ENCODE peak calls at places on chromosomes 7 and 10, in ten cellular contexts. P is retinal pigment epithelial cell, F is upper lobe of left lung, V is psoas muscle, Y is Caco-2, L is lower leg skin, T is heart left ventricle, S is SK-N-SH, E is mammary epithelial cell, H is astrocyte of the spinal cord. W is an unnamed sample.
A peak's percentile ranks its signal among the peaks of the same experiment; 100 is the strongest.

GRCh38 chr7:84336303-84336702 is 141.7 kb upstream of the SEMA3A start:
- DNase-seq in T (no peak), S (no peak), L (no peak), F (no peak), V (no peak), E (no peak), H (peak; percentile 59), P (no peak), Y (peak; percentile 68), W (no peak)

GRCh38 chr10:46225597-46225996 is 61.2 kb upstream of the ANTXRL start:
- DNase-seq in E (no peak), T (peak; percentile 17), P (no peak), Y (no peak), L (no peak), F (no peak), V (no peak), H (no peak), S (no peak), W (no peak)

GRCh38 chr10:83925133-83925532 is 214.2 kb upstream of the GHITM start:
- DNase-seq in F (no peak), V (no peak), S (no peak), E (no peak), H (no peak), T (no peak), P (no peak), L (no peak), Y (no peak), W (no peak)

GRCh38 chr10:69867699-69868558 is 66.2 kb downstream of the COL13A1 start:
- DNase-seq in E (no peak), F (no peak), S (no peak), T (no peak), P (no peak), Y (no peak), H (no peak), V (no peak), L (no peak), W (no peak)

GRCh38 chr10:12797471-12798262 is 203.8 kb downstream of the CCDC3 start:
- DNase-seq in T (no peak), V (no peak), F (no peak), H (peak; percentile 28), P (no peak), E (no peak), Y (no peak), S (no peak), L (no peak), W (no peak)

GRCh38 chr7:158259671-158260423 is 327.8 kb downstream of the PTPRN2 start:
- DNase-seq in H (no peak), S (no peak), Y (no peak), P (no peak), V (no peak), F (no peak), L (no peak), E (no peak), T (no peak), W (no peak)

GRCh38 chr10:116056445-116057293 is 216.3 kb downstream of the GFRA1 start:
- DNase-seq in Y (peak; percentile 81), F (no peak), E (no peak), S (no peak), H (no peak), L (peak; percentile 79), T (no peak), V (peak; percentile 45), P (no peak), W (no peak)

GRCh38 chr7:79810945-79811344 is 323.7 kb upstream of the GNAI1 start:
- DNase-seq in L (no peak), S (no peak), V (no peak), F (no peak), T (no peak), H (no peak), Y (no peak), E (no peak), P (no peak), W (no peak)

GRCh38 chr10:3873728-3874461 is 88.9 kb upstream of the KLF6 start:
- DNase-seq in Y (peak; percentile 51), T (no peak), P (no peak), L (no peak), S (peak; percentile 26), H (peak; percentile 83), F (no peak), E (peak; percentile 71), V (no peak), W (no peak)

GRCh38 chr10:5628798-5629788 is 37.3 kb downstream of the ASB13 start:
- DNase-seq in S (no peak), F (no peak), V (no peak), T (no peak), Y (no peak), E (no peak), H (peak; percentile 61), L (no peak), P (no peak), W (no peak)

GRCh38 chr7:10973942-10974716 is 457 bp downstream of the PHF14 start:
- DNase-seq in L (peak; percentile 14), E (no peak), S (peak; percentile 83), T (no peak), V (peak; percentile 37), H (peak; percentile 37), Y (peak; percentile 36), F (peak; percentile 87), P (peak; percentile 5), W (no peak)

GRCh38 chr10:61835069-61835908 is 66.2 kb upstream of the ARID5B start:
- DNase-seq in F (no peak), Y (peak; percentile 70), L (peak; percentile 19), S (peak; percentile 15), T (no peak), E (peak; percentile 54), V (no peak), H (peak; percentile 84), P (peak; percentile 75), W (peak; percentile 64)

GRCh38 chr7:108083980-108084379 is 46.2 kb downstream of the LAMB4 start:
- DNase-seq in Y (no peak), H (no peak), F (no peak), V (no peak), E (no peak), S (no peak), P (no peak), T (no peak), L (no peak), W (no peak)

GRCh38 chr10:11773777-11774441 is 31.7 kb downstream of the ECHDC3 start:
- DNase-seq in F (no peak), S (no peak), L (no peak), T (no peak), V (no peak), E (no peak), H (no peak), P (no peak), Y (no peak), W (no peak)

GRCh38 chr10:497898-498451 is 191.5 kb downstream of the DIP2C start:
- DNase-seq in S (no peak), L (no peak), V (no peak), F (no peak), T (no peak), H (no peak), Y (no peak), P (no peak), E (no peak), W (no peak)

GRCh38 chr10:17206210-17206709 is 4.8 kb upstream of the TRDMT1 start:
- DNase-seq in P (no peak), S (no peak), V (no peak), H (peak; percentile 73), F (no peak), Y (no peak), E (peak; percentile 88), T (no peak), L (no peak), W (no peak)

GRCh38 chr7:34838329-34838728 is 180.3 kb downstream of the NPSR1 start:
- DNase-seq in F (no peak), E (no peak), V (no peak), T (no peak), S (no peak), H (peak; percentile 55), P (no peak), L (no peak), Y (no peak), W (no peak)

GRCh38 chr7:83271212-83272099 is 108.8 kb upstream of the PCLO start:
- DNase-seq in H (peak; percentile 59), S (peak; percentile 40), F (no peak), L (no peak), T (no peak), V (no peak), P (peak; percentile 39), E (peak; percentile 22), Y (peak; percentile 5), W (no peak)

GRCh38 chr7:126227643-126228042 is 1025.1 kb downstream of the GRM8 start:
- DNase-seq in F (no peak), S (peak; percentile 4), L (no peak), T (no peak), Y (no peak), V (no peak), P (no peak), E (no peak), H (no peak), W (no peak)

GRCh38 chr10:13685885-13686284 is 99.1 kb downstream of the PRPF18 start:
- DNase-seq in E (peak; percentile 74), F (no peak), Y (no peak), V (no peak), T (no peak), L (no peak), S (no peak), H (no peak), P (no peak), W (no peak)

GRCh38 chr10:112637901-112638300 is 190.9 kb downstream of the VTI1A start:
- DNase-seq in E (no peak), H (no peak), L (no peak), Y (no peak), T (no peak), F (no peak), P (no peak), V (no peak), S (no peak), W (no peak)

GRCh38 chr7:28891192-28891872 is 66.8 kb downstream of the TRIL start:
- DNase-seq in H (no peak), L (no peak), P (no peak), F (no peak), T (no peak), V (no peak), S (no peak), E (no peak), Y (peak; percentile 18), W (peak; percentile 22)
- H3K4me3 ChIP-seq in H (no peak overlapping the region), L (no peak overlapping the region), P (no peak overlapping the region), F (no peak overlapping the region), T (no peak overlapping the region), V (no peak overlapping the region), S (no peak overlapping the region), E (no peak overlapping the region), Y (no peak overlapping the region), W (peak overlapping the region; percentile 47)

GRCh38 chr10:16049050-16049449 is 188.7 kb upstream of the MINDY3 start:
- DNase-seq in H (no peak), P (no peak), S (no peak), Y (no peak), T (no peak), F (no peak), L (no peak), E (no peak), V (no peak), W (no peak)
- TF ChIP-seq CTCF in H (no peak), P (no peak), S (no peak), Y (peak; percentile 4), T (no peak), F (no peak), L (no peak), E (no peak), V (no peak), W (no peak)

GRCh38 chr7:16989883-16990413 is 108.2 kb upstream of the AGR3 start:
- DNase-seq in P (peak; percentile 74), E (peak; percentile 94), S (no peak), F (no peak), H (peak; percentile 85), T (no peak), L (peak; percentile 85), Y (peak; percentile 65), V (peak; percentile 43), W (no peak)
- H3K4me3 ChIP-seq in P (no peak overlapping the region), E (peak overlapping the region; percentile 13), S (peak overlapping the region; percentile 18), F (peak overlapping the region; percentile 41), H (peak overlapping the region; percentile 29), T (no peak overlapping the region), L (no peak overlapping the region), Y (no peak overlapping the region), V (no peak overlapping the region), W (peak overlapping the region; percentile 21)

GRCh38 chr7:128406147-128406985 is 3.4 kb downstream of the IMPDH1 start:
- DNase-seq in Y (peak; percentile 37), T (no peak), E (no peak), P (no peak), L (no peak), S (peak; percentile 44), F (no peak), V (no peak), H (no peak), W (no peak)
- TF ChIP-seq CTCF in Y (no peak), T (no peak), E (no peak), P (no peak), L (no peak), S (no peak), F (no peak), V (no peak), H (no peak), W (no peak)